ENCODE peak calls at places on chromosome 2, in four cellular contexts. B, C, H and A are unnamed samples.

GRCh38 chr2:240911641-240912265 is 5.6 kb downstream of the CROCC2 start:
- DNase-seq in B (no peak), C (no peak), H (no peak), A (no peak)

GRCh38 chr2:134402385-134402784 is 148.5 kb downstream of the MGAT5 start:
- DNase-seq in B (no peak), C (no peak), H (no peak), A (peak; percentile 79)

GRCh38 chr2:35538796-35539195 is 816.8 kb upstream of the CRIM1 start:
- DNase-seq in B (no peak), C (no peak), H (no peak), A (no peak)

GRCh38 chr2:72888438-72889202 is 1.4 kb downstream of the SPR start:
- DNase-seq in B (no peak), C (no peak), H (no peak), A (no peak)

GRCh38 chr2:160229591-160229990 is 29.5 kb upstream of the ITGB6 start:
- DNase-seq in B (no peak), C (no peak), H (no peak), A (no peak)

GRCh38 chr2:36965196-36965595 is 1.1 kb downstream of the STRN start:
- DNase-seq in B (no peak), C (no peak), H (no peak), A (no peak)

GRCh38 chr2:215749092-215749957 is 264.0 kb downstream of the MREG start:
- DNase-seq in B (no peak), C (no peak), H (peak; percentile 86), A (no peak)

GRCh38 chr2:10954416-10954815 is 42.7 kb downstream of the KCNF1 start:
- DNase-seq in B (no peak), C (no peak), H (no peak), A (no peak)

GRCh38 chr2:205749078-205749477 is 66.8 kb downstream of the NRP2 start:
- DNase-seq in B (no peak), C (no peak), H (no peak), A (no peak)

GRCh38 chr2:223082701-223083100 is 30.7 kb downstream of the KCNE4 start:
- DNase-seq in B (no peak), C (no peak), H (no peak), A (no peak)

GRCh38 chr2:238614376-238614775 is 187.6 kb downstream of the ASB1 start:
- DNase-seq in B (no peak), C (no peak), H (no peak), A (no peak)

GRCh38 chr2:80154231-80154915 is 150.2 kb downstream of the LRRTM1 start:
- DNase-seq in B (no peak), C (no peak), H (no peak), A (no peak)

GRCh38 chr2:215831296-215831913 is 181.9 kb downstream of the MREG start:
- DNase-seq in B (no peak), C (no peak), H (no peak), A (no peak)

GRCh38 chr2:68169308-68169707 is 11.6 kb downstream of the PNO1 start:
- DNase-seq in B (no peak), C (no peak), H (no peak), A (no peak)

GRCh38 chr2:30675758-30676157 is 131.5 kb downstream of the CAPN13 start:
- DNase-seq in B (no peak), C (no peak), H (no peak), A (no peak)

GRCh38 chr2:47093626-47094025 is 61.5 kb downstream of the STPG4 start:
- DNase-seq in B (no peak), C (peak; percentile 56), H (no peak), A (no peak)

GRCh38 chr2:239290618-239291504 is 110.0 kb downstream of the HDAC4 start:
- DNase-seq in B (peak; percentile 61), C (no peak), H (no peak), A (no peak)

GRCh38 chr2:204625135-204625534 is 79.9 kb downstream of the PARD3B start:
- DNase-seq in B (no peak), C (no peak), H (no peak), A (no peak)

GRCh38 chr2:101341901-101342624 is 33.6 kb upstream of the RNF149 start:
- DNase-seq in B (peak; percentile 95), C (peak; percentile 56), H (peak; percentile 87), A (no peak)

GRCh38 chr2:215672406-215672805 is 236.5 kb upstream of the FN1 start:
- DNase-seq in B (no peak), C (no peak), H (no peak), A (no peak)

GRCh38 chr2:236572482-236572881 is 2.9 kb downstream of the ACKR3 start:
- DNase-seq in B (peak; percentile 82), C (peak; percentile 44), H (no peak), A (no peak)

GRCh38 chr2:20138696-20139095 is 86.2 kb downstream of the SDC1 start:
- DNase-seq in B (no peak), C (no peak), H (no peak), A (no peak)

GRCh38 chr2:26485725-26486418 is 7.9 kb upstream of the OTOF start:
- DNase-seq in B (no peak), C (peak; percentile 65), H (no peak), A (no peak)

GRCh38 chr2:145538661-145539319 is 1018.9 kb upstream of the ZEB2 start:
- DNase-seq in B (no peak), C (no peak), H (no peak), A (no peak)

GRCh38 chr2:174717273-174717672 is 47.0 kb downstream of the CHRNA1 start:
- DNase-seq in B (no peak), C (no peak), H (no peak), A (peak; percentile 31)

GRCh38 chr2:218501665-218502064 is 66.5 kb downstream of the USP37 start:
- DNase-seq in B (peak; percentile 42), C (no peak), H (no peak), A (peak; percentile 52)

GRCh38 chr2:68751397-68752339 is 17.1 kb downstream of the ARHGAP25 start:
- DNase-seq in B (peak; percentile 97), C (peak; percentile 67), H (peak; percentile 96), A (peak; percentile 31)

GRCh38 chr2:66431840-66432511 is 2.9 kb upstream of the MEIS1 start:
- DNase-seq in B (peak; percentile 65), C (no peak), H (peak; percentile 61), A (no peak)

GRCh38 chr2:200383380-200384110 is 77.1 kb downstream of the SPATS2L start:
- DNase-seq in B (no peak), C (no peak), H (no peak), A (no peak)

GRCh38 chr2:40213071-40213470 is 238.8 kb downstream of the SLC8A1 start:
- DNase-seq in B (no peak), C (no peak), H (no peak), A (no peak)

GRCh38 chr2:173271825-173272224 is 82.8 kb upstream of the CDCA7 start:
- DNase-seq in B (peak; percentile 54), C (no peak), H (no peak), A (no peak)